ENCODE peak calls at places on chromosomes 7 and 10, in nine cellular contexts. Q, C, G, F, Y, T, V, D and S are unnamed samples.

GRCh38 chr7:50265968-50266694 is 38.4 kb upstream of the IKZF1 start:
- DNase-seq in T (no peak), F (no peak), D (no peak), G (no peak), C (no peak), Y (no peak), Q (no peak), V (no peak), S (no peak)

GRCh38 chr7:43244232-43244631 is 131.8 kb downstream of the HECW1 start:
- DNase-seq in Y (no peak), F (peak; percentile 22), T (no peak), Q (no peak), D (no peak), G (no peak), C (no peak), V (no peak), S (no peak)

GRCh38 chr7:147411011-147411614 is 1179.5 kb upstream of the C7orf33 start:
- DNase-seq in Y (no peak), F (no peak), T (no peak), D (no peak), V (no peak), Q (no peak), G (no peak), C (no peak), S (no peak)

GRCh38 chr10:4883079-4883739 is 57.2 kb downstream of the AKR1E2 start:
- DNase-seq in Y (no peak), V (no peak), G (no peak), D (no peak), C (no peak), T (no peak), F (peak; percentile 83), Q (no peak), S (no peak)

GRCh38 chr10:98272690-98273453 is 4.9 kb upstream of the LOXL4 start:
- DNase-seq in Q (no peak), C (no peak), Y (no peak), T (no peak), V (no peak), F (no peak), D (no peak), G (no peak), S (no peak)

GRCh38 chr10:34003561-34003960 is 669.1 kb upstream of the NRP1 start:
- DNase-seq in C (no peak), F (no peak), Y (no peak), Q (no peak), V (no peak), D (no peak), T (no peak), G (no peak), S (no peak)

GRCh38 chr10:22764639-22765038 is 50.3 kb upstream of the PIP4K2A start:
- DNase-seq in T (no peak), D (no peak), G (no peak), F (no peak), Y (no peak), Q (no peak), V (no peak), C (no peak), S (no peak)

GRCh38 chr7:24587853-24588252 is 14.6 kb downstream of the PALS2 start:
- DNase-seq in V (no peak), D (no peak), F (no peak), G (no peak), C (no peak), T (peak; percentile 37), Y (no peak), Q (no peak), S (no peak)

GRCh38 chr10:92688927-92689662 is 660 bp upstream of the HHEX start:
- DNase-seq in T (peak; percentile 38), Y (peak; percentile 34), V (no peak), Q (no peak), G (peak; percentile 82), D (no peak), F (peak; percentile 31), C (peak; percentile 56), S (no peak)

GRCh38 chr10:118818621-118819221 is 64.0 kb upstream of the CACUL1 start:
- DNase-seq in G (no peak), D (no peak), Q (no peak), C (peak; percentile 67), Y (no peak), F (no peak), V (peak; percentile 91), T (no peak), S (peak; percentile 18)

GRCh38 chr7:44959956-44960640 is 18.7 kb downstream of the MYO1G start:
- DNase-seq in G (no peak), Y (no peak), C (no peak), T (no peak), Q (no peak), V (no peak), D (no peak), F (no peak), S (no peak)

GRCh38 chr7:2299131-2299829 is 15.0 kb downstream of the SNX8 start:
- DNase-seq in Y (no peak), T (no peak), C (peak; percentile 24), V (no peak), Q (peak; percentile 8), G (no peak), D (peak; percentile 2), F (peak; percentile 88), S (no peak)

GRCh38 chr10:117673611-117674010 is 131.1 kb downstream of the EMX2 start:
- DNase-seq in G (no peak), D (no peak), C (no peak), F (no peak), T (no peak), Y (no peak), Q (no peak), V (no peak), S (no peak)

GRCh38 chr7:19144661-19145428 is at the start of gene FERD3L:
- DNase-seq in F (no peak), G (no peak), V (no peak), T (no peak), Y (no peak), D (no peak), Q (no peak), C (no peak), S (no peak)

GRCh38 chr7:2049111-2049781 is 183.5 kb downstream of the MAD1L1 start:
- DNase-seq in Y (no peak), Q (no peak), F (no peak), D (no peak), C (peak; percentile 30), V (no peak), T (no peak), G (peak; percentile 35), S (no peak)

GRCh38 chr10:102629661-102630614 is 14.3 kb upstream of the TRIM8 start:
- DNase-seq in T (peak; percentile 37), D (no peak), Y (no peak), Q (no peak), C (peak; percentile 47), F (peak; percentile 91), V (peak; percentile 28), G (peak; percentile 45), S (no peak)

GRCh38 chr7:56175086-56175760 is 59.0 kb upstream of the NUPR2 start:
- DNase-seq in Q (no peak), D (no peak), Y (peak; percentile 11), V (no peak), C (peak; percentile 51), F (no peak), G (peak; percentile 58), T (no peak), S (no peak)

GRCh38 chr7:94422136-94422535 is 27.4 kb downstream of the COL1A2 start:
- DNase-seq in F (no peak), D (no peak), G (no peak), V (no peak), Y (no peak), Q (no peak), T (no peak), C (no peak), S (no peak)

GRCh38 chr10:6456067-6456466 is 124.0 kb downstream of the PRKCQ start:
- DNase-seq in Q (no peak), T (no peak), D (no peak), G (no peak), Y (no peak), F (no peak), V (no peak), C (no peak), S (no peak)

GRCh38 chr7:30986331-30986730 is 22.6 kb downstream of the GHRHR start:
- DNase-seq in G (no peak), C (no peak), V (no peak), F (no peak), Q (no peak), T (no peak), Y (no peak), D (no peak), S (no peak)

GRCh38 chr7:102432476-102433318 is 678 bp upstream of the ORAI2 start:
- DNase-seq in D (no peak), Q (no peak), V (peak; percentile 34), T (no peak), F (no peak), G (no peak), C (no peak), Y (peak; percentile 50), S (no peak)

GRCh38 chr10:27192284-27192683 is 37.1 kb downstream of the MASTL start:
- DNase-seq in C (no peak), Y (no peak), Q (no peak), D (peak; percentile 5), G (no peak), F (peak; percentile 95), V (no peak), T (no peak), S (peak; percentile 37)

GRCh38 chr7:53110425-53110824 is 75.0 kb downstream of the POM121L12 start:
- DNase-seq in V (no peak), C (no peak), G (no peak), F (no peak), Y (no peak), T (no peak), Q (no peak), D (no peak), S (no peak)

GRCh38 chr10:19917756-19918478 is 101.7 kb downstream of the PLXDC2 start:
- DNase-seq in C (no peak), T (no peak), V (no peak), Q (no peak), D (no peak), G (no peak), Y (no peak), F (no peak), S (no peak)

GRCh38 chr10:68224810-68225209 is 7.1 kb downstream of the ATOH7 start:
- DNase-seq in C (no peak), Y (no peak), G (no peak), F (peak; percentile 75), T (no peak), Q (no peak), V (no peak), D (no peak), S (no peak)